ENCODE peak calls at places on chromosomes 4 and X, in four cellular contexts. One of them, this sample, is unnamed. For H3K4me1, the result is how much of the 10 kb centered on the place peaks cover.

GRCh38 chrX:101602077-101602476 is 15.7 kb downstream of the ARMCX6 start:
- DNase-seq in cardiac muscle cell: no peak
- DNase-seq in breast epithelium: no peak
- DNase-seq in endothelial cell of umbilical vein: no peak
- DNase-seq in this sample: no peak

GRCh38 chrX:140723251-140723650 is 13.7 kb downstream of the LINC00632 start:
- DNase-seq in endothelial cell of umbilical vein: no peak
- DNase-seq in breast epithelium: no peak
- DNase-seq in cardiac muscle cell: peak
- DNase-seq in this sample: no peak

GRCh38 chr4:17687237-17687857 is 72.9 kb downstream of the MED28 start:
- DNase-seq in cardiac muscle cell: no peak
- DNase-seq in breast epithelium: no peak
- DNase-seq in endothelial cell of umbilical vein: no peak
- DNase-seq in this sample: no peak

GRCh38 chr4:111506706-111507105 is 638.5 kb upstream of the FAM241A start:
- DNase-seq in breast epithelium: no peak
- DNase-seq in cardiac muscle cell: no peak
- DNase-seq in endothelial cell of umbilical vein: no peak
- DNase-seq in this sample: no peak

GRCh38 chr4:16516796-16517413 is 290.6 kb upstream of the TAPT1 start:
- DNase-seq in cardiac muscle cell: peak
- DNase-seq in breast epithelium: no peak
- DNase-seq in endothelial cell of umbilical vein: peak
- DNase-seq in this sample: no peak

GRCh38 chrX:13109811-13110210 is 65.4 kb upstream of the FAM9C start:
- DNase-seq in cardiac muscle cell: no peak
- DNase-seq in breast epithelium: no peak
- DNase-seq in endothelial cell of umbilical vein: peak
- DNase-seq in this sample: no peak

GRCh38 chr4:31295081-31295480 is 574.9 kb downstream of the PCDH7 start:
- DNase-seq in endothelial cell of umbilical vein: no peak
- DNase-seq in breast epithelium: no peak
- DNase-seq in cardiac muscle cell: no peak
- DNase-seq in this sample: no peak

GRCh38 chr4:70359115-70359661 is 1.4 kb upstream of the SMR3A start:
- DNase-seq in breast epithelium: no peak
- DNase-seq in endothelial cell of umbilical vein: no peak
- DNase-seq in cardiac muscle cell: no peak
- DNase-seq in this sample: no peak

GRCh38 chr4:65623509-65623908 is 46.8 kb downstream of the EPHA5 start:
- DNase-seq in breast epithelium: no peak
- DNase-seq in endothelial cell of umbilical vein: peak
- DNase-seq in cardiac muscle cell: no peak
- DNase-seq in this sample: no peak

GRCh38 chr4:174284181-174284886 is 623 bp downstream of the CEP44 start:
- DNase-seq in cardiac muscle cell: peak
- DNase-seq in breast epithelium: no peak
- DNase-seq in endothelial cell of umbilical vein: peak
- DNase-seq in this sample: no peak

GRCh38 chr4:69568787-69569186 is 70.7 kb downstream of the UGT2A2 start:
- DNase-seq in cardiac muscle cell: no peak
- DNase-seq in endothelial cell of umbilical vein: no peak
- DNase-seq in breast epithelium: no peak
- DNase-seq in this sample: no peak

GRCh38 chrX:40749874-40750273 is 14.5 kb upstream of the MED14 start:
- DNase-seq in breast epithelium: no peak
- DNase-seq in endothelial cell of umbilical vein: peak
- DNase-seq in cardiac muscle cell: no peak
- DNase-seq in this sample: no peak

GRCh38 chrX:40748977-40749376 is 13.6 kb upstream of the MED14 start:
- DNase-seq in endothelial cell of umbilical vein: peak
- DNase-seq in breast epithelium: no peak
- DNase-seq in cardiac muscle cell: no peak
- DNase-seq in this sample: no peak

DNA sequence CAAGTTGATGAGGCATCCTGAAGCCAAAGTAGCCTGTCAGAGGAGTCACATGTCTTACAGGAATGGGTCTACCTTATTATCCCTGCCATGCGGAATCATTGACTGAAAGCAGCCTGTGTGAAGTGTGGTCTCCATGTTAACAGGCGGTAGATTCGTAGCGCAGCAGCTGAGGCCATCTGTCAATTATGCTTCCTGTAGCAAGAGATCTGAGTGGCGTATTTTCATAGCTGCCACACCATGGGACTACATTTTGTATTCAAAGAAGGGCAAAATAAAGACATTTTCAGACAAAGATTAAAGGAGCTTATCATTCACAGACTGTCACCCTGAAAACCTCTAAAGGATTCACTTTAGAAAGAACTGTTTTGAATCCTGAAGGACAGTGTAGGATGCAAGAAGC is 11.2 kb upstream of the MED14 start:
- DNase-seq in cardiac muscle cell: no peak
- DNase-seq in breast epithelium: no peak
- DNase-seq in endothelial cell of umbilical vein: no peak
- DNase-seq in this sample: no peak
- TF ChIP-seq CTCF in cardiac muscle cell: no peak
- TF ChIP-seq CTCF in breast epithelium: no peak
- TF ChIP-seq CTCF in endothelial cell of umbilical vein: no peak
- TF ChIP-seq CTCF in this sample: no peak

DNA sequence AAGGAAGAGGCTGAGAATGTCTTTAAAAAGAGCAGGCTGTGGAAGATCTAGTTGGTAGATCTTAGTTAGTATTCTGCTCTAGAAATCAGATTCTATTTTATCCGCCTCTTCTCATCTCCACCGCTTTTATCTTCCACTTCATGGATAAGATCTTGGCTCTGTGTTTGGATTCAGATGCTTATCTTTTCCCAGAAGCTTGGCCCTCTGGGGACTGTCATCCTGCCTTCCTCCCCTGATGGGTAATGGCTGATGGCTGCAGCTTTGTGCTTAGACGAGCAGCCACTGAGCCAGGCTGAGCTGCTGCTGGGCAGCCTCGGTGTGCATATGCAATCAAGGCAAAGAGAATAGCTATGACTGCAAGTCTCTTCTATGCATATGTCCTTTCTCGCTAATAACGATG is 23.5 kb downstream of the TRIML1 start:
- DNase-seq in endothelial cell of umbilical vein: no peak
- DNase-seq in breast epithelium: no peak
- DNase-seq in cardiac muscle cell: no peak
- DNase-seq in this sample: peak
- H3K4me1 ChIP-seq in endothelial cell of umbilical vein: under half
- H3K4me1 ChIP-seq in breast epithelium: under half
- H3K4me1 ChIP-seq in cardiac muscle cell: under half
- H3K4me1 ChIP-seq in this sample: under half

GRCh38 chr4:184310171-184310567 is 92.5 kb upstream of the ENPP6 start:
- DNase-seq in endothelial cell of umbilical vein: peak
- DNase-seq in cardiac muscle cell: no peak
- DNase-seq in breast epithelium: no peak
- DNase-seq in this sample: no peak
- TF ChIP-seq CTCF in endothelial cell of umbilical vein: peak
- TF ChIP-seq CTCF in cardiac muscle cell: peak
- TF ChIP-seq CTCF in breast epithelium: no peak
- TF ChIP-seq CTCF in this sample: no peak

GRCh38 chr4:118921736-118922135 is 33.1 kb downstream of the SYNPO2 start:
- DNase-seq in cardiac muscle cell: no peak
- DNase-seq in breast epithelium: no peak
- DNase-seq in endothelial cell of umbilical vein: no peak
- DNase-seq in this sample: no peak
- H3K4me1 ChIP-seq in cardiac muscle cell: under half
- H3K4me1 ChIP-seq in breast epithelium: under half
- H3K4me1 ChIP-seq in endothelial cell of umbilical vein: under half
- H3K4me1 ChIP-seq in this sample: under half